ENCODE peak calls at places on chromosome 7, in four cellular contexts. One of them, this sample, is unnamed.

GRCh38 chr7:149771199-149771636 is 2.2 kb downstream of the ZNF467 start:
- DNase-seq in AG08395: no peak
- DNase-seq in Caki2: no peak
- DNase-seq in non-pigmented ciliary epithelial cell: no peak
- DNase-seq in this sample: no peak

GRCh38 chr7:45001138-45001694 is 1.2 kb downstream of the CCM2 start:
- DNase-seq in Caki2: peak; percentile 37
- DNase-seq in AG08395: no peak
- DNase-seq in non-pigmented ciliary epithelial cell: no peak
- DNase-seq in this sample: peak; percentile 22

GRCh38 chr7:8175929-8176369 is 86.0 kb downstream of the ICA1 start:
- DNase-seq in AG08395: no peak
- DNase-seq in non-pigmented ciliary epithelial cell: no peak
- DNase-seq in Caki2: no peak
- DNase-seq in this sample: no peak

GRCh38 chr7:153537271-153537670 is 514.9 kb upstream of the DPP6 start:
- DNase-seq in non-pigmented ciliary epithelial cell: no peak
- DNase-seq in Caki2: no peak
- DNase-seq in AG08395: no peak
- DNase-seq in this sample: no peak

GRCh38 chr7:27196287-27196739 is 3.6 kb downstream of the HOXA13 start:
- DNase-seq in AG08395: peak; percentile 81
- DNase-seq in non-pigmented ciliary epithelial cell: peak; percentile 28
- DNase-seq in Caki2: peak; percentile 42
- DNase-seq in this sample: peak; percentile 79

GRCh38 chr7:131924857-131925256 is 368.4 kb upstream of the PODXL start:
- DNase-seq in Caki2: no peak
- DNase-seq in AG08395: no peak
- DNase-seq in non-pigmented ciliary epithelial cell: no peak
- DNase-seq in this sample: no peak

GRCh38 chr7:105224884-105225651 is 163.7 kb downstream of the SRPK2 start:
- DNase-seq in AG08395: peak; percentile 88
- DNase-seq in Caki2: peak; percentile 65
- DNase-seq in non-pigmented ciliary epithelial cell: peak; percentile 71
- DNase-seq in this sample: peak; percentile 83

GRCh38 chr7:81120141-81120540 is 201.3 kb upstream of the SEMA3C start:
- DNase-seq in non-pigmented ciliary epithelial cell: no peak
- DNase-seq in AG08395: no peak
- DNase-seq in Caki2: no peak
- DNase-seq in this sample: no peak

GRCh38 chr7:55099086-55099831 is 80.4 kb downstream of the EGFR start:
- DNase-seq in AG08395: peak; percentile 48
- DNase-seq in non-pigmented ciliary epithelial cell: no peak
- DNase-seq in Caki2: no peak
- DNase-seq in this sample: peak; percentile 49